ENCODE peak calls at places on chromosome 19, in six cellular contexts. Y is PC-3, K is cardiac muscle cell, W is tibial nerve, N is epithelial cell of esophagus, P is brain microvascular endothelial cell. J is an unnamed sample.

GRCh38 chr19:8578642-8579265 is 1.5 kb upstream of the MYO1F start:
- DNase-seq in Y (peak), K (peak), W (peak), N (peak), P (peak), J (peak)

GRCh38 chr19:51702754-51703654 is 9.9 kb downstream of the SPACA6 start:
- DNase-seq in Y (no peak), K (no peak), W (no peak), N (no peak), P (no peak), J (no peak)

GRCh38 chr19:43820861-43821215 is 6.3 kb upstream of the ZNF283 start:
- DNase-seq in Y (no peak), K (no peak), W (no peak), N (no peak), P (no peak), J (no peak)

GRCh38 chr19:3658004-3658822 is 31.6 kb upstream of the CACTIN start:
- DNase-seq in Y (no peak), K (no peak), W (no peak), N (no peak), P (no peak), J (no peak)

GRCh38 chr19:53103903-53104203 is 631 bp upstream of the ZNF160 start:
- DNase-seq in Y (no peak), K (no peak), W (no peak), N (no peak), P (no peak), J (no peak)

GRCh38 chr19:16274466-16274865 is 50.2 kb upstream of the KLF2 start:
- DNase-seq in Y (no peak), K (peak), W (no peak), N (no peak), P (no peak), J (no peak)

GRCh38 chr19:34023381-34023780 is 148.9 kb upstream of the LSM14A start:
- DNase-seq in Y (no peak), K (no peak), W (no peak), N (no peak), P (no peak), J (no peak)

GRCh38 chr19:53088091-53088490 is 15.1 kb downstream of the ZNF160 start:
- DNase-seq in Y (no peak), K (peak), W (no peak), N (no peak), P (peak), J (no peak)

GRCh38 chr19:5340637-5341447 is at the start of gene PTPRS:
- DNase-seq in Y (peak), K (peak), W (peak), N (peak), P (peak), J (peak)

GRCh38 chr19:36745870-36746269 is 26.7 kb downstream of the ZNF850 start:
- DNase-seq in Y (no peak), K (no peak), W (no peak), N (peak), P (no peak), J (no peak)

GRCh38 chr19:35731779-35732405 is 10.4 kb downstream of the IGFLR1 start:
- DNase-seq in Y (no peak), K (no peak), W (no peak), N (no peak), P (no peak), J (no peak)

GRCh38 chr19:11296264-11296663 is 304 bp downstream of the TSPAN16 start:
- DNase-seq in Y (no peak), K (peak), W (no peak), N (no peak), P (no peak), J (no peak)

GRCh38 chr19:32675720-32676185 is at the start of gene RGS9BP:
- DNase-seq in Y (peak), K (peak), W (peak), N (peak), P (peak), J (peak)

GRCh38 chr19:6274756-6275155 is 5.0 kb downstream of the MLLT1 start:
- DNase-seq in Y (no peak), K (no peak), W (no peak), N (no peak), P (no peak), J (no peak)

GRCh38 chr19:53504903-53505302 is 33.0 kb upstream of the ZNF331 start:
- DNase-seq in Y (no peak), K (no peak), W (no peak), N (no peak), P (no peak), J (no peak)

GRCh38 chr19:4456843-4457653 is 546 bp downstream of the UBXN6 start:
- DNase-seq in Y (no peak), K (peak), W (no peak), N (peak), P (peak), J (no peak)

GRCh38 chr19:4521170-4521887 is 3.0 kb upstream of the PLIN4 start:
- DNase-seq in Y (peak), K (peak), W (no peak), N (no peak), P (no peak), J (no peak)

GRCh38 chr19:48746738-48747575 is at the start of gene IZUMO1:
- DNase-seq in Y (no peak), K (peak), W (peak), N (peak), P (peak), J (no peak)

GRCh38 chr19:8371011-8371804 is 7.3 kb downstream of the ANGPTL4 start:
- DNase-seq in Y (no peak), K (no peak), W (no peak), N (no peak), P (no peak), J (no peak)

GRCh38 chr19:3175761-3176714 is 2.5 kb upstream of the S1PR4 start:
- DNase-seq in Y (peak), K (no peak), W (no peak), N (peak), P (no peak), J (peak)

GRCh38 chr19:1540353-1540925 is 16.6 kb downstream of the PLK5 start:
- DNase-seq in Y (no peak), K (no peak), W (no peak), N (no peak), P (no peak), J (no peak)
- H3K4me3 ChIP-seq in Y (no peak), K (no peak), W (no peak), N (no peak), P (no peak), J (no peak)

DNA sequence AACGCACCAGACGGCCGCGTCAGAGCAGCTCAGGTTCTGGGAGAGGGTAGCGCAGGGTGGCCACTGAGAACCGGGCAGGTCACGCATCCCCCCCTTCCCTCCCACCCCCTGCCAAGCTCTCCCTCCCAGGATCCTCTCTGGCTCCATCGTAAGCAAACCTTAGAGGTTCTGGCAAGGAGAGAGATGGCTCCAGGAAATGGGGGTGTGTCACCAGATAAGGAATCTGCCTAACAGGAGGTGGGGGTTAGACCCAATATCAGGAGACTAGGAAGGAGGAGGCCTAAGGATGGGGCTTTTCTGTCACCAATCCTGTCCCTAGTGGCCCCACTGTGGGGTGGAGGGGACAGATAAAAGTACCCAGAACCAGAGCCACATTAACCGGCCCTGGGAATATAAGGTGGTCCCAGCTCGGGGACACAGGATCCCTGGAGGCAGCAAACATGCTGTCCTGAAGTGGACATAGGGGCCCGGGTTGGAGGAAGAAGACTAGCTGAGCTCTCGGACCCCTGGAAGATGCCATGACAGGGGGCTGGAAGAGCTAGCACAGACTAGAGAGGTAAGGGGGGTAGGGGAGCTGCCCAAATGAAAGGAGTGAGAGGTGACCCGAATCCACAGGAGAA is 1.9 kb downstream of the PPP1R12C start:
- DNase-seq in Y (no peak), K (peak), W (no peak), N (no peak), P (peak), J (no peak)
- H3K4me3 ChIP-seq in Y (peak), K (peak), W (peak), N (peak), P (peak), J (peak)

GRCh38 chr19:38115264-38115802 is 108.7 kb downstream of the DPF1 start:
- DNase-seq in Y (no peak), K (no peak), W (no peak), N (peak), P (no peak), J (no peak)

GRCh38 chr19:38111898-38112297 is 112.1 kb downstream of the DPF1 start:
- DNase-seq in Y (no peak), K (no peak), W (no peak), N (no peak), P (no peak), J (no peak)

GRCh38 chr19:38118176-38118575 is 105.8 kb downstream of the DPF1 start:
- DNase-seq in Y (no peak), K (no peak), W (no peak), N (no peak), P (no peak), J (no peak)

GRCh38 chr19:38120471-38121030 is 103.5 kb downstream of the DPF1 start:
- DNase-seq in Y (no peak), K (peak), W (no peak), N (no peak), P (no peak), J (no peak)

GRCh38 chr19:38114651-38115050 is 109.4 kb downstream of the DPF1 start:
- DNase-seq in Y (no peak), K (no peak), W (no peak), N (no peak), P (no peak), J (no peak)
- H3K4me3 ChIP-seq in Y (no peak), K (no peak), W (no peak), N (no peak), P (no peak), J (no peak)

DNA sequence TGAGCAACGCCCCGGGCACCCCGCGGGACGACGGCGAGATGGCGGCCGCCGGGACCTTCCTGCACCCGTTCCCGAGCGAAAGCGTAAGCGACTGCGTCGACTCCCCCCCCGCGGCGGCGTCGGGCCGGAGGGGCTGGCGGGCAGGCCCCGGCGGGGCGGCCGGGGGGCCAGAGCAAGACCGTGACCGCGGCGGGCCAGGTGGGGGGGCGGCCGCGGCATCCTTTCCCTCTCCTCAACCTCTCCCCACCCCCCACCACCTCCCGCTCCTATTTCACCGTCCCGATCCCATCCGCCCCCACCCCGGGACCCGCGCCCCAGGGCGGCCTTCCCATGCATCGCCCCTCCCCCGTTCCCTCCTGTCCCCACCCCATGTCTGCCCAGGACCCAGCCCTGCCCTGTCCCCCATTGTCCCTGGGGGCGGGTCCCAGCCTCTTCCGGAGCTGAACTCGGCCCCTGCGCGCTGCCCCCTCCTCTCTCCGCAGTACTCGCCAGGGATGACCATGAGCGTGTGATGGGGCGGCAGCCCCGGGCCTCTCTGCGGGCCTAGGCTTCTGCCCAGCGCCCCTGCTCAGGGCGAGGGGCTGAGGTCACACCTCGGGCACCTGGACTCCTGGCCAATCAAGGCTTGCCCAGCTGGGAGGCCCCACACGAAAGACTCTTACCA is 4.1 kb downstream of the ISYNA1 start:
- DNase-seq in Y (no peak), K (peak), W (no peak), N (no peak), P (no peak), J (no peak)
- H3K4me3 ChIP-seq in Y (no peak), K (peak), W (peak), N (no peak), P (peak), J (no peak)

J was measured in MG63.